ENCODE peak calls at places on chromosome 11, in four cellular contexts. One of them, this sample, is unnamed. For H3K36me3, the result is how much of the 10 kb centered on the place peaks cover.

GRCh38 chr11:34986883-34987525 is 70.6 kb downstream of the PDHX start:
- DNase-seq in left ventricle myocardium inferior: no peak
- DNase-seq in lower lobe of right lung: no peak
- DNase-seq in colonic mucosa: no peak
- DNase-seq in this sample: no peak

GRCh38 chr11:115463606-115464005 is 40.6 kb downstream of the CADM1 start:
- DNase-seq in lower lobe of right lung: no peak
- DNase-seq in left ventricle myocardium inferior: no peak
- DNase-seq in colonic mucosa: no peak
- DNase-seq in this sample: no peak

GRCh38 chr11:112082729-112083128 is 3.8 kb downstream of the TIMM8B start:
- DNase-seq in left ventricle myocardium inferior: no peak
- DNase-seq in lower lobe of right lung: no peak
- DNase-seq in colonic mucosa: no peak
- DNase-seq in this sample: no peak

GRCh38 chr11:134819026-134819425 is 407.0 kb upstream of the B3GAT1 start:
- DNase-seq in lower lobe of right lung: no peak
- DNase-seq in colonic mucosa: no peak
- DNase-seq in left ventricle myocardium inferior: no peak
- DNase-seq in this sample: no peak

GRCh38 chr11:117856252-117856651 is 20.2 kb downstream of the FXYD6 start:
- DNase-seq in colonic mucosa: no peak
- DNase-seq in lower lobe of right lung: no peak
- DNase-seq in left ventricle myocardium inferior: no peak
- DNase-seq in this sample: no peak

GRCh38 chr11:6418958-6419611 is at the start of gene APBB1:
- DNase-seq in lower lobe of right lung: peak
- DNase-seq in colonic mucosa: peak
- DNase-seq in left ventricle myocardium inferior: peak
- DNase-seq in this sample: no peak

GRCh38 chr11:72958790-72959189 is 144.6 kb downstream of the ATG16L2 start:
- DNase-seq in lower lobe of right lung: no peak
- DNase-seq in colonic mucosa: no peak
- DNase-seq in left ventricle myocardium inferior: no peak
- DNase-seq in this sample: no peak

GRCh38 chr11:46649180-46649738 is 31.9 kb downstream of the ATG13 start:
- DNase-seq in left ventricle myocardium inferior: peak
- DNase-seq in colonic mucosa: peak
- DNase-seq in lower lobe of right lung: no peak
- DNase-seq in this sample: peak

GRCh38 chr11:31512117-31512516 is 2.5 kb downstream of the ELP4 start:
- DNase-seq in lower lobe of right lung: no peak
- DNase-seq in colonic mucosa: no peak
- DNase-seq in left ventricle myocardium inferior: no peak
- DNase-seq in this sample: no peak

GRCh38 chr11:7547091-7547490 is 33.3 kb downstream of the PPFIBP2 start:
- DNase-seq in left ventricle myocardium inferior: no peak
- DNase-seq in colonic mucosa: no peak
- DNase-seq in lower lobe of right lung: no peak
- DNase-seq in this sample: no peak

GRCh38 chr11:65663634-65664200 is 1.0 kb upstream of the RELA start:
- DNase-seq in left ventricle myocardium inferior: peak
- DNase-seq in lower lobe of right lung: peak
- DNase-seq in colonic mucosa: peak
- DNase-seq in this sample: no peak

GRCh38 chr11:34128824-34129223 is 23.4 kb downstream of the NAT10 start:
- DNase-seq in left ventricle myocardium inferior: no peak
- DNase-seq in lower lobe of right lung: no peak
- DNase-seq in colonic mucosa: no peak
- DNase-seq in this sample: no peak

GRCh38 chr11:92854162-92854561 is 115.3 kb upstream of the MTNR1B start:
- DNase-seq in left ventricle myocardium inferior: no peak
- DNase-seq in colonic mucosa: no peak
- DNase-seq in lower lobe of right lung: no peak
- DNase-seq in this sample: no peak

GRCh38 chr11:72370201-72370600 is 64.1 kb downstream of the CLPB start:
- DNase-seq in left ventricle myocardium inferior: no peak
- DNase-seq in colonic mucosa: no peak
- DNase-seq in lower lobe of right lung: no peak
- DNase-seq in this sample: no peak

GRCh38 chr11:16511109-16511806 is 154.9 kb upstream of the SOX6 start:
- DNase-seq in colonic mucosa: no peak
- DNase-seq in left ventricle myocardium inferior: no peak
- DNase-seq in lower lobe of right lung: no peak
- DNase-seq in this sample: peak

GRCh38 chr11:1207451-1208360 is 15.2 kb upstream of the MUC5B start:
- DNase-seq in colonic mucosa: peak
- DNase-seq in lower lobe of right lung: peak
- DNase-seq in left ventricle myocardium inferior: peak
- DNase-seq in this sample: no peak

GRCh38 chr11:32115406-32115805 is 24.5 kb downstream of the RCN1 start:
- DNase-seq in colonic mucosa: no peak
- DNase-seq in lower lobe of right lung: no peak
- DNase-seq in left ventricle myocardium inferior: no peak
- DNase-seq in this sample: no peak

GRCh38 chr11:32032052-32032451 is 58.8 kb upstream of the RCN1 start:
- DNase-seq in lower lobe of right lung: no peak
- DNase-seq in left ventricle myocardium inferior: no peak
- DNase-seq in colonic mucosa: no peak
- DNase-seq in this sample: no peak

GRCh38 chr11:122882809-122883681 is 486 bp downstream of the JHY start:
- DNase-seq in lower lobe of right lung: peak
- DNase-seq in left ventricle myocardium inferior: peak
- DNase-seq in colonic mucosa: peak
- DNase-seq in this sample: peak

GRCh38 chr11:88175707-88176066 is 444 bp upstream of the RAB38 start:
- DNase-seq in left ventricle myocardium inferior: no peak
- DNase-seq in lower lobe of right lung: no peak
- DNase-seq in colonic mucosa: no peak
- DNase-seq in this sample: no peak

GRCh38 chr11:1938343-1939005 is 8.7 kb upstream of the MRPL23 start:
- DNase-seq in left ventricle myocardium inferior: peak
- DNase-seq in lower lobe of right lung: peak
- DNase-seq in colonic mucosa: no peak
- DNase-seq in this sample: no peak

GRCh38 chr11:134074766-134075165 is 5.9 kb downstream of the JAM3 start:
- DNase-seq in lower lobe of right lung: no peak
- DNase-seq in colonic mucosa: no peak
- DNase-seq in left ventricle myocardium inferior: no peak
- DNase-seq in this sample: no peak

GRCh38 chr11:93525601-93526000 is 17.6 kb downstream of the SMCO4 start:
- DNase-seq in left ventricle myocardium inferior: no peak
- DNase-seq in colonic mucosa: no peak
- DNase-seq in lower lobe of right lung: no peak
- DNase-seq in this sample: no peak

GRCh38 chr11:65493367-65494176 is 5.3 kb upstream of the MALAT1 start:
- DNase-seq in lower lobe of right lung: peak
- DNase-seq in left ventricle myocardium inferior: peak
- DNase-seq in colonic mucosa: peak
- DNase-seq in this sample: peak

GRCh38 chr11:12232819-12233601 is 122.6 kb downstream of the MICAL2 start:
- DNase-seq in left ventricle myocardium inferior: no peak
- DNase-seq in lower lobe of right lung: no peak
- DNase-seq in colonic mucosa: no peak
- DNase-seq in this sample: peak

GRCh38 chr11:61971177-61972111 is 4.0 kb upstream of the FTH1 start:
- DNase-seq in lower lobe of right lung: peak
- DNase-seq in left ventricle myocardium inferior: peak
- DNase-seq in colonic mucosa: peak
- DNase-seq in this sample: peak

GRCh38 chr11:62025429-62026105 is 58.1 kb upstream of the FTH1 start:
- DNase-seq in lower lobe of right lung: peak
- DNase-seq in colonic mucosa: peak
- DNase-seq in left ventricle myocardium inferior: peak
- DNase-seq in this sample: peak

GRCh38 chr11:73652046-73652730 is 5.8 kb downstream of the PLEKHB1 start:
- DNase-seq in left ventricle myocardium inferior: no peak
- DNase-seq in lower lobe of right lung: no peak
- DNase-seq in colonic mucosa: peak
- DNase-seq in this sample: no peak

GRCh38 chr11:124510279-124510678 is 33.2 kb downstream of the OR8B12 start:
- DNase-seq in colonic mucosa: no peak
- DNase-seq in lower lobe of right lung: no peak
- DNase-seq in left ventricle myocardium inferior: no peak
- DNase-seq in this sample: no peak

GRCh38 chr11:134514354-134514951 is 102.4 kb upstream of the B3GAT1 start:
- DNase-seq in colonic mucosa: no peak
- DNase-seq in lower lobe of right lung: peak
- DNase-seq in left ventricle myocardium inferior: no peak
- DNase-seq in this sample: no peak

GRCh38 chr11:36398261-36398953 is 102.3 kb downstream of the PRR5L start:
- DNase-seq in left ventricle myocardium inferior: no peak
- DNase-seq in colonic mucosa: no peak
- DNase-seq in lower lobe of right lung: peak
- DNase-seq in this sample: no peak

GRCh38 chr11:12430351-12430750 is 53.0 kb downstream of the PARVA start:
- DNase-seq in colonic mucosa: no peak
- DNase-seq in left ventricle myocardium inferior: no peak
- DNase-seq in lower lobe of right lung: no peak
- DNase-seq in this sample: no peak

GRCh38 chr11:44017443-44018126 is 30.2 kb upstream of the ACCSL start:
- DNase-seq in left ventricle myocardium inferior: no peak
- DNase-seq in lower lobe of right lung: no peak
- DNase-seq in colonic mucosa: no peak
- DNase-seq in this sample: no peak

GRCh38 chr11:97269527-97269926 is 879.7 kb downstream of the JRKL start:
- DNase-seq in colonic mucosa: no peak
- DNase-seq in lower lobe of right lung: no peak
- DNase-seq in left ventricle myocardium inferior: no peak
- DNase-seq in this sample: no peak

GRCh38 chr11:67365756-67366384 is 7.5 kb downstream of the CLCF1 start:
- DNase-seq in colonic mucosa: peak
- DNase-seq in left ventricle myocardium inferior: no peak
- DNase-seq in lower lobe of right lung: no peak
- DNase-seq in this sample: no peak

GRCh38 chr11:24900524-24900923 is 403.7 kb downstream of the LUZP2 start:
- DNase-seq in colonic mucosa: no peak
- DNase-seq in lower lobe of right lung: no peak
- DNase-seq in left ventricle myocardium inferior: no peak
- DNase-seq in this sample: no peak

GRCh38 chr11:72833792-72834501 is 19.7 kb downstream of the ATG16L2 start:
- DNase-seq in colonic mucosa: no peak
- DNase-seq in lower lobe of right lung: no peak
- DNase-seq in left ventricle myocardium inferior: no peak
- DNase-seq in this sample: no peak

GRCh38 chr11:92642146-92642919 is 327.1 kb upstream of the MTNR1B start:
- DNase-seq in colonic mucosa: no peak
- DNase-seq in left ventricle myocardium inferior: no peak
- DNase-seq in lower lobe of right lung: no peak
- DNase-seq in this sample: no peak

GRCh38 chr11:19201737-19202605 is at the start of gene CSRP3:
- DNase-seq in colonic mucosa: no peak
- DNase-seq in lower lobe of right lung: no peak
- DNase-seq in left ventricle myocardium inferior: peak
- DNase-seq in this sample: no peak

GRCh38 chr11:115257286-115258077 is 246.7 kb downstream of the CADM1 start:
- DNase-seq in left ventricle myocardium inferior: no peak
- DNase-seq in lower lobe of right lung: no peak
- DNase-seq in colonic mucosa: no peak
- DNase-seq in this sample: no peak

GRCh38 chr11:60589611-60590010 is 74.4 kb downstream of the MS4A13 start:
- DNase-seq in colonic mucosa: no peak
- DNase-seq in lower lobe of right lung: no peak
- DNase-seq in left ventricle myocardium inferior: no peak
- DNase-seq in this sample: no peak
- H3K36me3 ChIP-seq in colonic mucosa: under half
- H3K36me3 ChIP-seq in lower lobe of right lung: under half
- H3K36me3 ChIP-seq in left ventricle myocardium inferior: under half
- H3K36me3 ChIP-seq in this sample: under half

DNA sequence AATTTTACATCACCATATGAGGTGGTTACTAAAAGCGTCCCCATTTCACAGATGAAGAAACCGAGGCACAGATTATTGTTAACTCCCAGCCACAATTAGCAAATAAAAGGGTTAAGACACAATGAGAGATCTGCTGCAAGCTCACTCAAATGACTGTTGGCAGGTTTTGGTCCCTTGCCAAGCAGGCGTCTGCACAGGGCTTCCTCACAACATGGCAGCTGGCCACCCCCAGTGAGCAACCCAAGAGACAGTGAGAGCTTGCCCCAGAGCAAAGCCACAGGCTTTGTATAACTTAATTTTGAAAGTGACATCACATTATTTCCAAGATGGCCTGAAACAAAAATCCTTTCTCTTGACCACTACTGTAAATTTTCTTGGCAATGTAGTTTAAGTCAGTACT is 217.6 kb downstream of the NTM start:
- DNase-seq in colonic mucosa: no peak
- DNase-seq in lower lobe of right lung: no peak
- DNase-seq in left ventricle myocardium inferior: no peak
- DNase-seq in this sample: no peak
- H3K4me3 ChIP-seq in colonic mucosa: no peak
- H3K4me3 ChIP-seq in lower lobe of right lung: no peak
- H3K4me3 ChIP-seq in left ventricle myocardium inferior: no peak
- H3K4me3 ChIP-seq in this sample: no peak

DNA sequence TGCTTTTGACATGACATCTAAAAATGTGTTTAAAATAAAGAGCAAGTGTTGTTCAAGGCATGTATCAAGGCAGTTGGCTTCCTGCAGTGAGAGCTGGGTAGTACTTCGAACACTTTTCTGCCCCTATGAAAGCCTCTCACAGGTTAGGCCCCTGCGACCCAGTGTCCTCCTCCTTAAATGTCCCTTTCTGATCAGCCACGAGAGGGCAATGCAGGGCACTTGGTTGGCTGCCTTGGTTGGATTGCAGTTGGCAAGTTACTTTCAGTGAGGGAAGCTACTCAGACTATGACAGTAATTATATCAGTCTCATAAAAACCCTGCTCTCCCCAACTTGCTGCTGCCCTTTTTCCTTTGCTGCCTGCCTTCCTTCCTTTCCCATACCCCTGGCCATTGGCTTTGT is 743.8 kb downstream of the NTM start:
- DNase-seq in left ventricle myocardium inferior: no peak
- DNase-seq in lower lobe of right lung: no peak
- DNase-seq in colonic mucosa: no peak
- DNase-seq in this sample: no peak
- TF ChIP-seq CTCF in left ventricle myocardium inferior: peak
- TF ChIP-seq CTCF in lower lobe of right lung: peak
- TF ChIP-seq CTCF in colonic mucosa: peak
- TF ChIP-seq CTCF in this sample: peak

GRCh38 chr11:64362339-64362738 is 3.4 kb downstream of the RPS6KA4 start:
- DNase-seq in lower lobe of right lung: no peak
- DNase-seq in colonic mucosa: no peak
- DNase-seq in left ventricle myocardium inferior: no peak
- DNase-seq in this sample: no peak
- H3K36me3 ChIP-seq in lower lobe of right lung: half or more
- H3K36me3 ChIP-seq in colonic mucosa: under half
- H3K36me3 ChIP-seq in left ventricle myocardium inferior: half or more
- H3K36me3 ChIP-seq in this sample: under half